ENCODE peak calls at places on chromosome 18, in eight cellular contexts. K is brain microvascular endothelial cell; U is activated CD4-positive, alpha-beta T cell treated with anti-CD3 and anti-CD28 coated beads for 36 hours; H is lower leg skin; O is body of pancreas; T is activated T-helper 1 cell treated with Interleukin-2 at 50 U/mL for 16 hours; Y is stimulated activated CD4-positive, alpha-beta T cell treated with anti-CD3 and anti-CD28 coated beads, Interleukin-1b, Interleukin-23, amount 100 ng/mL, for 24 hours; D is NCI-H510A treated with DMSO at 0.1 percent for 48 hours. A is an unnamed sample.

GRCh38 chr18:69622192-69622591 is 221.5 kb downstream of the DOK6 start:
- DNase-seq in D (no peak), O (no peak), K (no peak), Y (no peak), H (no peak), U (no peak), T (no peak), A (no peak)

GRCh38 chr18:56967032-56967431 is 179.9 kb upstream of the BOD1L2 start:
- DNase-seq in O (no peak), K (no peak), Y (no peak), U (no peak), D (no peak), H (no peak), T (no peak), A (no peak)

GRCh38 chr18:33578371-33579146 is 540 bp downstream of the ASXL3 start:
- DNase-seq in D (peak), K (no peak), T (no peak), Y (no peak), U (peak), H (no peak), O (peak), A (peak)

GRCh38 chr18:55863876-55864275 is 275.9 kb upstream of the TCF4 start:
- DNase-seq in K (no peak), U (no peak), O (no peak), Y (no peak), T (no peak), D (no peak), H (no peak), A (no peak)

GRCh38 chr18:34097312-34097711 is 127.4 kb downstream of the NOL4 start:
- DNase-seq in O (no peak), H (no peak), U (no peak), K (peak), T (no peak), Y (no peak), D (no peak), A (no peak)

GRCh38 chr18:44969214-44969842 is 288.6 kb downstream of the SETBP1 start:
- DNase-seq in K (no peak), U (no peak), Y (no peak), T (no peak), H (no peak), O (no peak), D (no peak), A (no peak)

GRCh38 chr18:32907656-32908441 is 135.0 kb upstream of the KLHL14 start:
- DNase-seq in D (no peak), H (no peak), Y (no peak), K (no peak), T (no peak), U (no peak), O (no peak), A (no peak)

GRCh38 chr18:34909637-34910364 is 131.4 kb upstream of the MAPRE2 start:
- DNase-seq in K (peak), T (no peak), U (no peak), H (no peak), D (no peak), O (no peak), Y (no peak), A (no peak)

GRCh38 chr18:45828917-45829811 is 3.7 kb downstream of the SIGLEC15 start:
- DNase-seq in D (no peak), U (no peak), Y (no peak), H (no peak), T (no peak), K (no peak), O (no peak), A (peak)

GRCh38 chr18:43589611-43590151 is 312.4 kb upstream of the SYT4 start:
- DNase-seq in Y (no peak), U (no peak), T (no peak), H (no peak), K (no peak), O (no peak), D (no peak), A (no peak)

GRCh38 chr18:13488281-13488929 is 238.0 kb downstream of the FAM210A start:
- DNase-seq in K (no peak), U (no peak), D (no peak), Y (no peak), O (no peak), H (no peak), T (no peak), A (no peak)

GRCh38 chr18:28974504-28974903 is 797.6 kb upstream of the CDH2 start:
- DNase-seq in D (no peak), K (no peak), Y (no peak), H (no peak), U (no peak), O (no peak), T (no peak), A (no peak)

GRCh38 chr18:22191986-22192385 is 22.6 kb downstream of the GATA6 start:
- DNase-seq in U (no peak), D (no peak), H (no peak), O (no peak), K (no peak), T (no peak), Y (no peak), A (no peak)

GRCh38 chr18:48230459-48231113 is 178.6 kb downstream of the ZBTB7C start:
- DNase-seq in T (no peak), Y (no peak), H (peak), U (peak), D (peak), K (peak), O (peak), A (peak)

GRCh38 chr18:36692331-36692730 is 136.5 kb downstream of the TPGS2 start:
- DNase-seq in U (no peak), K (no peak), O (no peak), T (no peak), H (no peak), D (no peak), Y (no peak), A (no peak)

GRCh38 chr18:43234889-43235288 is 42.4 kb downstream of the SYT4 start:
- DNase-seq in U (no peak), O (no peak), T (no peak), H (no peak), D (no peak), Y (no peak), K (no peak), A (no peak)

GRCh38 chr18:23819005-23819404 is 129.8 kb downstream of the LAMA3 start:
- DNase-seq in U (no peak), Y (no peak), H (no peak), O (no peak), T (no peak), K (no peak), D (no peak), A (no peak)

GRCh38 chr18:22285299-22286140 is 116.1 kb downstream of the GATA6 start:
- DNase-seq in O (no peak), K (no peak), U (no peak), D (no peak), H (no peak), Y (no peak), T (no peak), A (no peak)

GRCh38 chr18:39647627-39648502 is 2082.3 kb upstream of the CELF4 start:
- DNase-seq in K (peak), T (no peak), H (no peak), U (no peak), O (no peak), Y (no peak), D (peak), A (peak)

GRCh38 chr18:55838841-55839240 is 250.8 kb upstream of the TCF4 start:
- DNase-seq in K (peak), D (no peak), T (no peak), H (no peak), Y (no peak), U (no peak), O (no peak), A (no peak)

GRCh38 chr18:76805221-76805620 is 17.1 kb upstream of the ZNF236 start:
- DNase-seq in T (no peak), D (no peak), Y (no peak), H (no peak), O (no peak), K (peak), U (no peak), A (no peak)

GRCh38 chr18:23893653-23894052 is 120.9 kb upstream of the TTC39C start:
- DNase-seq in Y (no peak), T (no peak), D (no peak), U (no peak), H (no peak), K (no peak), O (no peak), A (no peak)

GRCh38 chr18:2920546-2921343 is 73.9 kb downstream of the EMILIN2 start:
- DNase-seq in O (no peak), K (no peak), H (peak), Y (no peak), D (no peak), U (no peak), T (no peak), A (no peak)

GRCh38 chr18:51867767-51868166 is 472.2 kb upstream of the DCC start:
- DNase-seq in D (no peak), T (no peak), U (peak), K (peak), H (no peak), Y (no peak), O (no peak), A (no peak)

GRCh38 chr18:79921984-79922965 is 29.2 kb downstream of the SLC66A2 start:
- DNase-seq in T (no peak), O (no peak), H (peak), U (no peak), D (no peak), Y (no peak), K (no peak), A (no peak)

GRCh38 chr18:27599202-27599829 is 414.2 kb upstream of the CHST9 start:
- DNase-seq in D (peak), K (peak), H (no peak), U (peak), T (no peak), O (peak), Y (no peak), A (peak)

GRCh38 chr18:48594725-48595124 is 55.9 kb downstream of the CTIF start:
- DNase-seq in H (no peak), O (no peak), Y (no peak), K (no peak), U (no peak), D (no peak), T (no peak), A (no peak)

GRCh38 chr18:9429662-9429993 is 45.7 kb upstream of the RALBP1 start:
- DNase-seq in T (no peak), O (no peak), D (no peak), K (no peak), Y (no peak), U (no peak), H (no peak), A (no peak)

GRCh38 chr18:5984245-5984644 is 88.9 kb upstream of the TMEM200C start:
- DNase-seq in O (no peak), U (no peak), D (no peak), K (no peak), H (no peak), Y (no peak), T (no peak), A (no peak)

GRCh38 chr18:77086034-77086433 is 46.5 kb downstream of the MBP start:
- DNase-seq in K (peak), D (no peak), O (no peak), U (no peak), Y (no peak), H (no peak), T (no peak), A (no peak)

GRCh38 chr18:35171315-35171987 is 69.4 kb upstream of the ZNF397 start:
- DNase-seq in T (no peak), U (no peak), H (peak), Y (no peak), D (peak), O (no peak), K (no peak), A (no peak)

GRCh38 chr18:79479761-79480161 is 84.0 kb downstream of the NFATC1 start:
- DNase-seq in D (no peak), Y (no peak), U (no peak), T (no peak), K (no peak), O (no peak), H (no peak), A (no peak)

GRCh38 chr18:24362757-24363156 is 34.9 kb downstream of the OSBPL1A start:
- DNase-seq in K (no peak), Y (no peak), D (no peak), U (no peak), O (no peak), T (no peak), H (no peak), A (peak)

GRCh38 chr18:8188196-8188595 is 421.0 kb upstream of the RAB12 start:
- DNase-seq in T (no peak), K (peak), D (no peak), U (no peak), O (peak), Y (no peak), H (no peak), A (no peak)

GRCh38 chr18:70181015-70181414 is 24.5 kb downstream of the RTTN start:
- DNase-seq in O (no peak), K (peak), U (no peak), H (no peak), T (no peak), Y (no peak), D (no peak), A (peak)

GRCh38 chr18:60649107-60649506 is 276.5 kb upstream of the MC4R start:
- DNase-seq in K (no peak), Y (no peak), U (no peak), O (no peak), D (peak), H (no peak), T (no peak), A (no peak)

GRCh38 chr18:77131100-77131651 is 1.4 kb downstream of the MBP start:
- DNase-seq in H (no peak), Y (no peak), D (no peak), U (peak), T (no peak), K (peak), O (peak), A (peak)